ENCODE peak calls at places on chromosome 21, in six cellular contexts. X is colonic mucosa; E is ELF-1; V is AG20443; F is brain microvascular endothelial cell; G is stimulated activated CD4-positive, alpha-beta T cell treated with anti-CD3 and anti-CD28 coated beads, Interleukin-1b, Interleukin-23, amount 100 ng/mL, for 4 hours. H is an unnamed sample.

GRCh38 chr21:33848252-33848953 is 67.2 kb downstream of the ATP5PO start:
- DNase-seq in X (peak), E (peak), V (no peak), F (no peak), G (no peak), H (no peak)

GRCh38 chr21:39330001-39330400 is 16.6 kb upstream of the BRWD1 start:
- DNase-seq in X (no peak), E (no peak), V (no peak), F (no peak), G (no peak), H (no peak)

GRCh38 chr21:31201548-31201947 is 142.5 kb downstream of the TIAM1 start:
- DNase-seq in X (no peak), E (no peak), V (peak), F (peak), G (no peak), H (no peak)

GRCh38 chr21:29973258-29973657 is 33.5 kb upstream of the GRIK1 start:
- DNase-seq in X (no peak), E (no peak), V (no peak), F (no peak), G (no peak), H (no peak)

GRCh38 chr21:42737969-42738590 is 84.7 kb downstream of the PDE9A start:
- DNase-seq in X (peak), E (peak), V (no peak), F (no peak), G (no peak), H (no peak)

GRCh38 chr21:42654179-42654912 is 925 bp downstream of the PDE9A start:
- DNase-seq in X (peak), E (peak), V (no peak), F (no peak), G (no peak), H (peak)

GRCh38 chr21:35579520-35580293 is 480.6 kb downstream of the SETD4 start:
- DNase-seq in X (no peak), E (no peak), V (no peak), F (no peak), G (no peak), H (no peak)

GRCh38 chr21:29181799-29182470 is 51.5 kb downstream of the MAP3K7CL start:
- DNase-seq in X (no peak), E (no peak), V (peak), F (peak), G (no peak), H (peak)

GRCh38 chr21:42513151-42513984 is at the start of gene SLC37A1:
- DNase-seq in X (peak), E (no peak), V (peak), F (no peak), G (no peak), H (no peak)

GRCh38 chr21:45347712-45348477 is 57.1 kb upstream of the COL18A1 start:
- DNase-seq in X (no peak), E (no peak), V (peak), F (no peak), G (no peak), H (no peak)

GRCh38 chr21:25831300-25831699 is 96.5 kb downstream of the GABPA start:
- DNase-seq in X (no peak), E (no peak), V (no peak), F (no peak), G (no peak), H (no peak)

GRCh38 chr21:24705201-24705600 is 902.1 kb downstream of the MRPL39 start:
- DNase-seq in X (no peak), E (no peak), V (no peak), F (no peak), G (no peak), H (no peak)

GRCh38 chr21:39968010-39968409 is 100.8 kb downstream of the PCP4 start:
- DNase-seq in X (no peak), E (no peak), V (no peak), F (no peak), G (no peak), H (no peak)

GRCh38 chr21:32246571-32246970 is 32.3 kb downstream of the MIS18A start:
- DNase-seq in X (no peak), E (no peak), V (no peak), F (no peak), G (no peak), H (no peak)

GRCh38 chr21:28283652-28284490 is 708.8 kb downstream of the LTN1 start:
- DNase-seq in X (no peak), E (peak), V (peak), F (peak), G (no peak), H (no peak)

GRCh38 chr21:46000731-46001641 is 19.4 kb downstream of the COL6A1 start:
- DNase-seq in X (peak), E (no peak), V (no peak), F (no peak), G (no peak), H (no peak)

GRCh38 chr21:42525676-42526378 is 12.2 kb downstream of the SLC37A1 start:
- DNase-seq in X (no peak), E (no peak), V (no peak), F (no peak), G (no peak), H (no peak)

GRCh38 chr21:16310191-16310590 is 580.4 kb downstream of the USP25 start:
- DNase-seq in X (no peak), E (no peak), V (no peak), F (no peak), G (no peak), H (no peak)

GRCh38 chr21:39681845-39682244 is 63.1 kb upstream of the IGSF5 start:
- DNase-seq in X (no peak), E (no peak), V (no peak), F (peak), G (no peak), H (peak)

GRCh38 chr21:38220270-38220737 is 36.5 kb upstream of the KCNJ15 start:
- DNase-seq in X (no peak), E (peak), V (no peak), F (no peak), G (no peak), H (no peak)

GRCh38 chr21:38505654-38506523 is 7.6 kb upstream of the ERG start:
- DNase-seq in X (peak), E (peak), V (peak), F (peak), G (no peak), H (peak)

GRCh38 chr21:41924355-41924754 is 29.5 kb downstream of the C2CD2 start:
- DNase-seq in X (no peak), E (no peak), V (no peak), F (peak), G (no peak), H (no peak)

GRCh38 chr21:37101384-37101783 is 28.3 kb downstream of the TTC3 start:
- DNase-seq in X (no peak), E (no peak), V (no peak), F (no peak), G (no peak), H (no peak)

H was measured in A549.